ENCODE peak calls at places on chromosome X, in four cellular contexts. B is IMR-90, W is neuronal stem cell, U is mesenchymal stem cell. E is an unnamed sample.

GRCh38 chrX:48897157-48897620 is 379 bp downstream of the TIMM17B start:
- DNase-seq in W (peak), B (peak), U (peak), E (peak)

GRCh38 chrX:36035550-36035949 is 116.0 kb downstream of the CFAP47 start:
- DNase-seq in B (no peak), U (no peak), W (no peak), E (no peak)

GRCh38 chrX:65406532-65406931 is 128.1 kb downstream of the LAS1L start:
- DNase-seq in W (no peak), U (no peak), B (no peak), E (peak)

GRCh38 chrX:97704474-97704873 is 820.8 kb downstream of the RPA4 start:
- DNase-seq in B (no peak), U (no peak), W (no peak), E (no peak)

GRCh38 chrX:130176354-130176776 is 4.6 kb downstream of the RAB33A start:
- DNase-seq in U (peak), B (peak), W (no peak), E (no peak)

GRCh38 chrX:139834879-139835278 is 98.0 kb downstream of the ATP11C start:
- DNase-seq in U (no peak), B (no peak), W (no peak), E (no peak)

GRCh38 chrX:19912-20571 is 261.1 kb upstream of the PLCXD1 start:
- DNase-seq in B (no peak), W (no peak), U (peak), E (no peak)

GRCh38 chrX:37722595-37722994 is 37.0 kb downstream of the XK start:
- DNase-seq in U (no peak), B (no peak), W (no peak), E (no peak)

GRCh38 chrX:122941801-122942200 is 242.3 kb upstream of the GRIA3 start:
- DNase-seq in W (no peak), U (no peak), B (no peak), E (no peak)

GRCh38 chrX:115232933-115233496 is 881 bp downstream of the LRCH2 start:
- DNase-seq in W (no peak), U (no peak), B (no peak), E (no peak)

GRCh38 chrX:133297284-133297683 is 79.1 kb upstream of the TFDP3 start:
- DNase-seq in W (no peak), U (peak), B (peak), E (no peak)

GRCh38 chrX:81120270-81120935 is 81.3 kb downstream of the HMGN5 start:
- DNase-seq in W (no peak), B (no peak), U (peak), E (no peak)

GRCh38 chrX:18146954-18147353 is 73.7 kb downstream of the BEND2 start:
- DNase-seq in U (no peak), W (peak), B (peak), E (peak)
- H2BK120ac ChIP-seq in U (no peak), W (no peak), B (no peak), E (no peak)

DNA sequence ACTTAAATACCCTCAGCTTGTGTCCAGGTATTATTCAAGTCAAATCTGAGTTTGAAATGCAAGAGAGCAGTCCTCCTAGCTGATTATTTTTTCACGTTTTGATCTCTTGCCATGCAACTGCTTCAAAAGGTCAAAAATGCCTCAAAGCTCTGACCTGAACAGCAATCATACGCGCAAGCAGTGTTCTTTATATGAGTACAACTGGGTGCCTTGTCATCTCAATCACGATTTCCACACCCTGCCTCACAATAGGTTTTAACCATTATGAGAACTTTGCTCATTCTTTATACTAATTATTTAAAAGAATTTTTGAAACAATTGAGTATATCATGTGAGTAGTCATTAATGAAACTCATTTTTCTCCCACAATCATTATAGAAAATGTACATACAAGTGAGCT is 649.1 kb downstream of the DMD start:
- DNase-seq in B (no peak), U (no peak), W (no peak), E (no peak)
- H3K23ac ChIP-seq in B (no peak), U (no peak), W (no peak), E (no peak)

GRCh38 chrX:40109288-40110008 is 11.7 kb upstream of the BCOR start:
- DNase-seq in U (peak), W (no peak), B (peak), E (peak)
- H2BK120ac ChIP-seq in U (peak), W (no peak), B (peak), E (no peak)

GRCh38 chrX:54182864-54183613 is at the start of gene FAM120C:
- DNase-seq in U (peak), W (peak), B (peak), E (peak)
- H3K23ac ChIP-seq in U (no peak), W (peak), B (peak), E (no peak)

GRCh38 chrX:112368371-112368770 is 285.8 kb upstream of the TRPC5 start:
- DNase-seq in U (no peak), W (no peak), B (no peak), E (no peak)
- H2BK120ac ChIP-seq in U (no peak), W (no peak), B (no peak), E (no peak)

GRCh38 chrX:154021131-154021611 is 1.5 kb upstream of the IRAK1 start:
- DNase-seq in B (peak), W (no peak), U (peak), E (peak)
- H3K23ac ChIP-seq in B (no peak), W (no peak), U (no peak), E (no peak)

E was measured in trophoblast cell.